ENCODE peak calls at places on chromosomes 4 and X, in four cellular contexts. Y is posterior vena cava; N is AML-193; A is activated CD4-positive, alpha-beta T cell treated with anti-CD3 and anti-CD28 coated beads, Interleukin-2, amount 10 ng/mL, durations not matched to agents 7 days and 5 days. J is an unnamed sample.

GRCh38 chr4:62260256-62260655 is 1060.1 kb downstream of the ADGRL3 start:
- DNase-seq in Y (no peak), N (no peak), A (no peak), J (no peak)

GRCh38 chrX:120499301-120500097 is 30.4 kb upstream of the LAMP2 start:
- DNase-seq in Y (no peak), N (no peak), A (no peak), J (no peak)

GRCh38 chr4:84379881-84380618 is 119.0 kb downstream of the NKX6-1 start:
- DNase-seq in Y (no peak), N (no peak), A (no peak), J (peak)

GRCh38 chr4:174847801-174848427 is 18.9 kb upstream of the GLRA3 start:
- DNase-seq in Y (no peak), N (no peak), A (no peak), J (no peak)

GRCh38 chr4:17174751-17175150 is 276.3 kb upstream of the LDB2 start:
- DNase-seq in Y (no peak), N (no peak), A (no peak), J (no peak)

GRCh38 chrX:45445745-45446412 is 245.2 kb upstream of the DIPK2B start:
- DNase-seq in Y (no peak), N (peak), A (no peak), J (peak)

GRCh38 chrX:24259544-24260240 is 54.2 kb downstream of the SUPT20HL2 start:
- DNase-seq in Y (no peak), N (peak), A (peak), J (peak)

GRCh38 chrX:115563633-115564182 is 2.7 kb downstream of the PLS3 start:
- DNase-seq in Y (no peak), N (no peak), A (no peak), J (peak)

GRCh38 chr4:72302981-72303704 is 265.9 kb downstream of the ADAMTS3 start:
- DNase-seq in Y (peak), N (peak), A (peak), J (peak)

GRCh38 chrX:52220936-52221335 is 36.2 kb downstream of the MAGED4 start:
- DNase-seq in Y (no peak), N (no peak), A (no peak), J (no peak)

GRCh38 chrX:30067677-30068076 is 147.7 kb upstream of the MAGEB2 start:
- DNase-seq in Y (no peak), N (no peak), A (no peak), J (no peak)

GRCh38 chrX:4787971-4788370 is 1074.5 kb upstream of the PRKX start:
- DNase-seq in Y (no peak), N (no peak), A (no peak), J (no peak)

GRCh38 chr4:156528216-156528615 is 443.4 kb downstream of the PDGFC start:
- DNase-seq in Y (no peak), N (no peak), A (no peak), J (no peak)

GRCh38 chrX:21986596-21986995 is 45.5 kb upstream of the PHEX start:
- DNase-seq in Y (no peak), N (no peak), A (no peak), J (no peak)

GRCh38 chr4:98838977-98839618 is 89.8 kb downstream of the EIF4E start:
- DNase-seq in Y (no peak), N (no peak), A (no peak), J (peak)

GRCh38 chrX:132737743-132738142 is 220.7 kb downstream of the HS6ST2 start:
- DNase-seq in Y (no peak), N (no peak), A (peak), J (peak)

GRCh38 chr4:7204656-7205387 is 12.5 kb downstream of the SORCS2 start:
- DNase-seq in Y (no peak), N (no peak), A (no peak), J (no peak)

GRCh38 chr4:8241211-8241779 is 28.3 kb upstream of the HTRA3 start:
- DNase-seq in Y (no peak), N (no peak), A (no peak), J (no peak)

J was measured in MV-4-11.